ENCODE peak calls at places on chromosome 20, in eight cellular contexts. R is esophagus squamous epithelium, L is lower leg skin, D is heart left ventricle, K is breast epithelium, O is suprapubic skin, I is esophagus muscularis mucosa, A is prostate gland. E is an unnamed sample.

GRCh38 chr20:17617212-17617867 is 47.5 kb downstream of the DSTN start:
- DNase-seq in R (no peak), L (no peak), D (no peak), K (peak; percentile 59), O (no peak), I (no peak), A (peak; percentile 73), E (peak; percentile 56)

GRCh38 chr20:4811661-4812181 is 90.0 kb downstream of the PRND start:
- DNase-seq in R (peak; percentile 55), L (peak; percentile 71), D (peak; percentile 65), K (no peak), O (peak; percentile 83), I (no peak), A (no peak), E (no peak)

GRCh38 chr20:62186887-62187866 is 4.3 kb downstream of the MTG2 start:
- DNase-seq in R (no peak), L (no peak), D (no peak), K (no peak), O (no peak), I (no peak), A (no peak), E (no peak)

GRCh38 chr20:32477594-32478512 is 107.3 kb downstream of the NOL4L start:
- DNase-seq in R (no peak), L (no peak), D (no peak), K (no peak), O (no peak), I (no peak), A (no peak), E (peak; percentile 72)

GRCh38 chr20:61861054-61861841 is 204.4 kb downstream of the TAF4 start:
- DNase-seq in R (no peak), L (no peak), D (no peak), K (no peak), O (no peak), I (no peak), A (no peak), E (no peak)

GRCh38 chr20:32480361-32481199 is 104.6 kb downstream of the NOL4L start:
- DNase-seq in R (no peak), L (no peak), D (no peak), K (no peak), O (no peak), I (no peak), A (no peak), E (no peak)

GRCh38 chr20:36199293-36200257 is 36.7 kb upstream of the AAR2 start:
- DNase-seq in R (no peak), L (peak; percentile 80), D (peak; percentile 64), K (peak; percentile 71), O (peak; percentile 88), I (peak; percentile 95), A (peak; percentile 80), E (peak; percentile 72)

GRCh38 chr20:62732766-62733165 is 24.1 kb downstream of the NTSR1 start:
- DNase-seq in R (no peak), L (no peak), D (no peak), K (no peak), O (no peak), I (no peak), A (no peak), E (no peak)

GRCh38 chr20:37323985-37324384 is 22.0 kb upstream of the SRC start:
- DNase-seq in R (no peak), L (no peak), D (no peak), K (no peak), O (no peak), I (no peak), A (no peak), E (no peak)

GRCh38 chr20:37984018-37984785 is 49.1 kb downstream of the TTI1 start:
- DNase-seq in R (no peak), L (no peak), D (peak; percentile 28), K (no peak), O (no peak), I (no peak), A (no peak), E (no peak)

GRCh38 chr20:32130352-32130751 is 20.8 kb downstream of the TM9SF4 start:
- DNase-seq in R (no peak), L (no peak), D (no peak), K (no peak), O (no peak), I (no peak), A (no peak), E (no peak)

GRCh38 chr20:64164123-64164836 is at the start of gene MYT1:
- DNase-seq in R (no peak), L (no peak), D (no peak), K (no peak), O (no peak), I (no peak), A (no peak), E (no peak)

GRCh38 chr20:19921349-19921793 is 95.8 kb upstream of the NAA20 start:
- DNase-seq in R (no peak), L (peak; percentile 55), D (peak; percentile 57), K (no peak), O (no peak), I (no peak), A (no peak), E (no peak)

GRCh38 chr20:435558-435957 is 26.8 kb downstream of the TBC1D20 start:
- DNase-seq in R (no peak), L (no peak), D (no peak), K (no peak), O (no peak), I (no peak), A (no peak), E (no peak)

GRCh38 chr20:25750220-25750764 is 53.6 kb upstream of the ZNF337 start:
- DNase-seq in R (no peak), L (no peak), D (no peak), K (no peak), O (no peak), I (no peak), A (no peak), E (no peak)

GRCh38 chr20:4666001-4666470 is 55.7 kb upstream of the PRND start:
- DNase-seq in R (no peak), L (no peak), D (no peak), K (no peak), O (no peak), I (no peak), A (no peak), E (peak; percentile 56)

GRCh38 chr20:38659613-38659880 is 57.9 kb downstream of the ARHGAP40 start:
- DNase-seq in R (no peak), L (no peak), D (no peak), K (no peak), O (no peak), I (no peak), A (no peak), E (no peak)

GRCh38 chr20:60652615-60653014 is 599.4 kb upstream of the CDH4 start:
- DNase-seq in R (no peak), L (no peak), D (no peak), K (no peak), O (no peak), I (no peak), A (no peak), E (no peak)

DNA sequence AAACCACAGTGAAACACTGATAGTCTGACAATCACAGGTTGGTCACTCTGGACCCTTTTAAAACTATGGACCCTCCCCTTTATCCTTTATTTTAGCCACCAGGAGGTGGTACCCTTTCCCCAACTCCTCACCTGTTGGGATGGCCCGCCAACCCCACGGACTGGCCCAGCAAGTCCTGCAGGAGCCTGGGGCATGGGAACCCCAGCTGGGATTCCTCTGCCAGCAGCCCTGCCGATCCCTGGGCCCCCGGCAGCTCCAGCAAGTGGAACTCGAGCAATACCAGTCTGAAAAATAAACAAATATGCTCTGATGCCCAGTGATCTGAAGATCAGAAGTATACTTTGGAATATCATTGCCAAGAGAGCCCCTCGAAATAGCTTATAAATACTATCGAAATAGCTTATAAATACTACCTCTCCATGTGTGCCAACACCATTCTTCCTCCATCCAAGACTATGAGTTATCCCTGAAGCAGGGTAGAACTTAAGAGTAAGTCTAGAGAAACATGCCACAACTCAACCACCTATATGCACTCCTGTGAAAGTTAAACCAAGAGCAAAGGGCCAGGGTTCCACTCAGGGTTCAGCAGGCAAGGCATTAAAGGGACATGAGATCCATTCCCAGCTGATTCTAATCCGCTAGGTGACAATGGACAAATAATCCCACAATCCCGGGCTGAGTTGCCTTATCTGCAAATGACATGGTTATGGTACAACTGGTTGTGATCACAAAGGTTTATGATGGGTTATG is 6.8 kb downstream of the SNRPB start:
- DNase-seq in R (no peak), L (no peak), D (no peak), K (no peak), O (no peak), I (no peak), A (no peak), E (no peak)
- TF ChIP-seq POLR2A in R (no peak), L (no peak), D (no peak), K (no peak), O (no peak), I (no peak), A (no peak), E (no peak)

GRCh38 chr20:56358600-56359211 is at the start of gene FAM210B:
- DNase-seq in R (peak; percentile 55), L (peak; percentile 76), D (peak; percentile 91), K (peak; percentile 87), O (peak; percentile 85), I (no peak), A (peak; percentile 87), E (peak; percentile 93)
- TF ChIP-seq POLR2A in R (peak; percentile 70), L (no peak), D (peak; percentile 59), K (no peak), O (no peak), I (no peak), A (peak; percentile 52), E (peak; percentile 35)

DNA sequence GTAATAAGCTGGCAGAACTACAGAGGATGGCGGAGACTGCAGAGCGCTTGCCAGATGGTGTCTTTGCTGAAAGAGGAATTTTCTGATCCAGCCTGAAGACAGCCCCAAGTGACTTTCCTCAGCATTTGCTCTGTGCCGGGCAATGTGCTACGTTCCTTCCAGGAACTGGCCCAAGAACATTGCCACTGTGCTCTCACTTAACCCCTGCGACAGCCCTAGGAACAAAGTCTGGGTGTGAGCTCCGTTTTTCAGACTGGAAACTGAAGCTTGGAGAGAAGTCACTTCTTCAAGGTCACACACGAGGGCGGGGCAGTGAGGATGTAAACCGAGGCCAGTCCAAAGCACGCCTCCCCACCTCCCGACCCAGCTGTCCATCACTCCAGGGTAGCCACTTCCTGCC is 22.2 kb upstream of the BMP7 start:
- DNase-seq in R (no peak), L (no peak), D (no peak), K (no peak), O (no peak), I (no peak), A (no peak), E (no peak)
- TF ChIP-seq POLR2A in R (no peak), L (no peak), D (no peak), K (no peak), O (no peak), I (no peak), A (no peak), E (no peak)

DNA sequence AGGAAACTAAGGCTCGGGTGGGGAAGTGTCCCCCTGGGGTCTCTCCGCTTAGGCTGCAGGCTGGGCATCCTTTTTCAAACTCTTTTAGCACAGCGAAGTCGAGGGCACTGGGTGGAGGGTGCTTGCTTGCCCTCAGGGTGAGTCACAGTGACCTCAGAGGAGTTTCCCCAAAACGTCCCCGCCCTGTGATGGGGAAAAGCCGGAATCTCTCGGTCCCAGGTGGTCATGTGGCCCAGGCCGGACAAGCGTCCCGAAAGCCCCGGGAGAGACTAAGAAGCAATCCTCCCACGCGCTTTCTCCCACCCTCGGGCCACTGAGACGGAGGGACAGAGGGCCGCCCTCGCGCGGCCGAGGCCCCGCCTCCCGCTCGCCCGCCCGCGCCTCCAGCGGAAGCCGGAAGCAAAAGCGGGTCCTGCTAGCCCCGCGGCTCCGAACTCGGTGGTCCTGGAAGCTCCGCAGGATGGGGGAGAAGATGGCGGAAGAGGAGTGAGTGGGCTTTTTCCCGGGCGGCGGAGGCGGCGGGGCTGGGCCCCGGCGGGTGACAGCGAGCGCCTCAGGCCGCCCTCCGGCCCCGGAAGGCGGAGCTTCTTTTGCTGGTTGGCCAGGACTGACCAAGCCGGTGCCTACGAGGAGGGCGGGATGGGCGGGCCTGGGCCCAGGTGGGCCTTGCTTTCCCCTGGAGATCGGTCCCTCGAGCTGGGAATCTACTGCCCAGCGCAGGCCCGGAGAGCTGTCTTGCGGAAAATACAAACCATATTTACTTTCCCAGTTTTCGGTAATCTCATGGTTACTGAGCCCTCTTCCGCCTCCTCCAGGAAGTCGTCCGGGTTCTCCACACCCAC is at the start of gene SLC9A8:
- DNase-seq in R (peak; percentile 22), L (peak; percentile 88), D (peak; percentile 90), K (peak; percentile 67), O (peak; percentile 92), I (peak; percentile 97), A (peak; percentile 79), E (peak; percentile 90)
- TF ChIP-seq POLR2A in R (peak; percentile 61), L (no peak), D (peak; percentile 79), K (peak; percentile 65), O (peak; percentile 24), I (peak; percentile 55), A (peak; percentile 58), E (peak; percentile 70)

E was measured in Peyer's patch.